ENCODE peak calls at places on chromosomes 13 and 19, in seven cellular contexts. G, A, Y, N, P, Z and S are unnamed samples.

GRCh38 chr19:12611361-12611699 is 610 bp downstream of the ZNF791 start:
- DNase-seq in N (peak), Y (peak), Z (peak), P (peak), G (peak), A (peak), S (peak)

GRCh38 chr19:14434543-14435319 is 1.6 kb downstream of the PKN1 start:
- DNase-seq in A (peak), N (peak), Y (peak), P (no peak), Z (peak), G (no peak), S (peak)

GRCh38 chr19:33376423-33376822 is 2.9 kb downstream of the CEBPG start:
- DNase-seq in P (no peak), N (peak), A (peak), G (peak), Y (peak), Z (peak), S (peak)

GRCh38 chr19:31140717-31141116 is 208.5 kb downstream of the TSHZ3 start:
- DNase-seq in A (no peak), P (no peak), Z (no peak), N (no peak), Y (no peak), G (no peak), S (peak)

GRCh38 chr19:38734426-38735256 is 9.6 kb downstream of the CAPN12 start:
- DNase-seq in P (no peak), A (peak), Z (no peak), Y (no peak), N (peak), G (no peak), S (peak)

GRCh38 chr19:45305421-45305820 is 17.3 kb downstream of the CKM start:
- DNase-seq in A (no peak), Y (no peak), Z (no peak), G (no peak), P (no peak), N (no peak), S (no peak)

GRCh38 chr13:30441304-30441703 is 19.0 kb downstream of the UBE2L5 start:
- DNase-seq in A (no peak), Y (no peak), P (no peak), G (no peak), Z (no peak), N (no peak), S (no peak)

GRCh38 chr13:113288880-113289279 is 8.2 kb upstream of the LAMP1 start:
- DNase-seq in P (no peak), A (no peak), N (no peak), Y (no peak), G (no peak), Z (peak), S (no peak)

GRCh38 chr19:18470153-18470552 is 32.2 kb upstream of the ISYNA1 start:
- DNase-seq in A (no peak), Y (no peak), Z (no peak), P (peak), N (peak), G (no peak), S (peak)

GRCh38 chr19:17049711-17050280 is 23.2 kb upstream of the CPAMD8 start:
- DNase-seq in Z (peak), P (no peak), G (no peak), A (no peak), N (no peak), Y (no peak), S (peak)

GRCh38 chr19:10228925-10229324 is 2.2 kb downstream of the S1PR2 start:
- DNase-seq in N (peak), G (no peak), Y (no peak), Z (peak), A (no peak), P (peak), S (peak)

GRCh38 chr13:99425485-99426341 is 75.6 kb upstream of the TM9SF2 start:
- DNase-seq in Y (no peak), G (no peak), Z (no peak), N (no peak), P (no peak), A (no peak), S (no peak)

GRCh38 chr13:106152047-106152446 is 383.4 kb downstream of the EFNB2 start:
- DNase-seq in N (no peak), A (no peak), Z (no peak), G (no peak), Y (no peak), P (no peak), S (peak)

GRCh38 chr19:45824531-45825262 is 9.6 kb upstream of the RSPH6A start:
- DNase-seq in P (no peak), A (no peak), Z (no peak), Y (no peak), G (no peak), N (no peak), S (no peak)

GRCh38 chr13:70960841-70961443 is 852.7 kb upstream of the KLHL1 start:
- DNase-seq in P (peak), N (peak), Z (no peak), A (no peak), G (no peak), Y (no peak), S (peak)

GRCh38 chr13:92317066-92317465 is 909.5 kb upstream of the GPC6 start:
- DNase-seq in Y (no peak), Z (no peak), A (no peak), G (no peak), P (no peak), N (no peak), S (peak)

GRCh38 chr19:5134683-5135082 is 165.8 kb downstream of the KDM4B start:
- DNase-seq in N (no peak), Z (no peak), Y (no peak), P (no peak), A (no peak), G (no peak), S (no peak)

GRCh38 chr19:15529774-15530372 is 21.5 kb downstream of the CYP4F22 start:
- DNase-seq in G (no peak), Y (no peak), P (no peak), N (no peak), Z (no peak), A (no peak), S (no peak)

GRCh38 chr19:15815306-15815705 is at the start of gene OR10H1:
- DNase-seq in P (no peak), G (no peak), N (no peak), A (no peak), Y (no peak), Z (peak), S (no peak)

GRCh38 chr19:12773571-12773970 is 1.8 kb downstream of the HOOK2 start:
- DNase-seq in G (no peak), N (no peak), A (no peak), P (no peak), Y (no peak), Z (peak), S (peak)

GRCh38 chr19:39382991-39383828 is 7.7 kb downstream of the PAF1 start:
- DNase-seq in A (no peak), N (no peak), G (no peak), Y (no peak), Z (no peak), P (no peak), S (no peak)

GRCh38 chr13:48873598-48873997 is 102.1 kb upstream of the FNDC3A start:
- DNase-seq in G (no peak), N (no peak), Y (no peak), A (no peak), Z (peak), P (no peak), S (peak)

GRCh38 chr19:9406798-9407352 is 28.5 kb downstream of the ZNF266 start:
- DNase-seq in Z (peak), N (no peak), A (peak), P (no peak), Y (peak), G (peak), S (no peak)

GRCh38 chr13:50319603-50320296 is 304.5 kb downstream of the KCNRG start:
- DNase-seq in A (no peak), P (no peak), G (no peak), Z (no peak), N (peak), Y (no peak), S (peak)

GRCh38 chr13:40974460-40975407 is 44.4 kb downstream of the ELF1 start:
- DNase-seq in Z (no peak), Y (no peak), G (no peak), A (no peak), N (peak), P (peak), S (peak)

GRCh38 chr13:35500071-35500595 is 23.6 kb upstream of the MAB21L1 start:
- DNase-seq in Z (no peak), G (no peak), Y (no peak), A (no peak), N (no peak), P (no peak), S (no peak)

GRCh38 chr19:861099-861755 is 1.8 kb downstream of the CFD start:
- DNase-seq in Z (no peak), N (no peak), Y (no peak), A (no peak), G (no peak), P (no peak), S (no peak)

GRCh38 chr19:863305-863620 is 3.8 kb downstream of the CFD start:
- DNase-seq in Y (no peak), P (no peak), A (no peak), N (no peak), Z (no peak), G (no peak), S (no peak)

GRCh38 chr19:860481-861098 is 1.1 kb downstream of the CFD start:
- DNase-seq in Y (no peak), G (peak), P (peak), Z (peak), A (peak), N (peak), S (peak)

GRCh38 chr19:862529-863304 is 3.3 kb downstream of the CFD start:
- DNase-seq in A (peak), Z (peak), G (peak), P (peak), Y (no peak), N (peak), S (peak)

GRCh38 chr19:861756-862528 is 2.5 kb downstream of the CFD start:
- DNase-seq in Y (no peak), P (no peak), N (peak), Z (peak), A (peak), G (no peak), S (peak)
- TF ChIP-seq CTCF in Y (peak), P (no peak), N (no peak), Z (peak), A (no peak), G (no peak), S (no peak)

GRCh38 chr13:62119739-62120700 is 704.4 kb upstream of the PCDH20 start:
- DNase-seq in G (no peak), N (peak), P (no peak), Z (peak), Y (no peak), A (no peak), S (peak)
- TF ChIP-seq CTCF in G (peak), N (peak), P (peak), Z (peak), Y (peak), A (peak), S (peak)

GRCh38 chr13:59997976-59998375 is 165.8 kb downstream of the DIAPH3 start:
- DNase-seq in P (no peak), Z (no peak), N (no peak), A (no peak), Y (no peak), G (no peak), S (no peak)

GRCh38 chr13:60000081-60000480 is 163.6 kb downstream of the DIAPH3 start:
- DNase-seq in N (no peak), P (no peak), Y (no peak), Z (no peak), G (no peak), A (no peak), S (no peak)

GRCh38 chr13:59996461-59996860 is 167.3 kb downstream of the DIAPH3 start:
- DNase-seq in G (no peak), N (peak), P (no peak), A (no peak), Y (no peak), Z (no peak), S (no peak)

GRCh38 chr13:60001892-60002291 is 161.8 kb downstream of the DIAPH3 start:
- DNase-seq in N (no peak), A (no peak), P (no peak), Y (no peak), Z (no peak), G (no peak), S (peak)

GRCh38 chr13:60000986-60001385 is 162.7 kb downstream of the DIAPH3 start:
- DNase-seq in A (no peak), Z (no peak), Y (no peak), N (no peak), G (no peak), P (no peak), S (no peak)
- TF ChIP-seq CTCF in A (no peak), Z (no peak), Y (no peak), N (no peak), G (no peak), P (no peak), S (no peak)

DNA sequence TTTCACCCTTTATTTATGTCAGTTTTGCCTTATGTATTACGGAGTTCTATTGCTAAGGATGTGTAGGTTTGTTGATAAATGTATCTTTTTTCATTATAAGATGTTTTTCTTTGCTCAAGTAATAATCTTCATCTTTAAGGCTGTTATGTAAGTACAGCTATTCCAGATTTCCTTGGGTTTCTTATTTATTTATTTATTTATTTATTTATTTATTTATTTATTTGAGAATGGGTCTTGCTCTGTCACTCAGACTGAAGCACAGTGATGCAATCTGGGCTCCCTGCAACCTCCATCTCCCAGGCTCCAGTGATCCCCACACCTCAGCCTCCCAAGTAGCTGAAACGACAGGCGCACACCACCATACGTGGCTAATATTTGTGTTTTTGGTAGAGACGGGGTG is 617.0 kb downstream of the SLITRK1 start:
- DNase-seq in P (no peak), N (no peak), Y (no peak), Z (no peak), A (no peak), G (no peak), S (no peak)
- TF ChIP-seq CTCF in P (no peak), N (no peak), Y (no peak), Z (no peak), A (no peak), G (no peak), S (no peak)

GRCh38 chr19:52464798-52465470 is 11.6 kb downstream of the ZNF578 start:
- DNase-seq in Z (no peak), G (no peak), P (peak), Y (no peak), A (no peak), N (peak), S (no peak)
- TF ChIP-seq CTCF in Z (no peak), G (no peak), P (peak), Y (no peak), A (no peak), N (peak), S (no peak)

DNA sequence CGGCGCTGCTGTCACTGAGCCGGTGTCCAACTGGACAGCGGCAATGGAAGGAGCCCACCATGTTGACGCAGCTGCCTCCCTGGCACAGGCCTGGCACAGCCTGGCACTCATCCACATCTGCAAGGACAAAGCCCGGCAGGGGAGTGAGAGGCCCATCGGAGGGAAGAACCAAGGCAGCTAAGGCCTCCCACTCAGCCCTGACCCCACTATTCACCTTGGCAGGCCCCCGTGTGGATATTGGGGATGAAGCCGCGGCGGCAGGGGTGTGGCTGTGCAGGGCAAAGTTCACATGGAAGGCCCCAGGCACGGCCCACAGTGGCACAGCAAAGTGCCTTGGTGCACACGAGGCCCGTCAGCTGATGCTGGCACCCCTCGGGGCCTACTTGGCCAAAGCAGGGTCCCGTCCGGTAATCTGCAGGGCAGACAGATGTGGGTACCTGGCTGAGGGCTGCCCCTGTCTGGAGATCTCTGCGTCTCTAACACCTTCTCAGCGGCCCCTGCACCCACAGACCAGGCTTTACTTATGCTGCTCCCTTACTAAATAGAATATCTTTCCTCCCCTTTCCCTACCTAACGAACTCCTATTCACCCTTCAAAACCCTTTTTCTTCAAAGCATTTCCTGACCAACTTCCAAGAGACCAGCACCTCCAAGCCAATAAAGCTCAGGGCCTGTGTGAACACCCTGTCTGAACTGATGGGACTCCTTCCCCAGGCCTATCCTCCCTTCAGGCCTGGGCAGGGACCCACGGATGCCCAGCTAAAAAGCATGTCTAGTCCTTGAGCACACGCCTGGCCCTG is 7.5 kb downstream of the FBN3 start:
- DNase-seq in N (no peak), Z (no peak), A (no peak), G (no peak), Y (no peak), P (no peak), S (no peak)
- TF ChIP-seq CTCF in N (no peak), Z (no peak), A (no peak), G (no peak), Y (no peak), P (no peak), S (no peak)

GRCh38 chr19:57566396-57567256 is 7.0 kb upstream of the ZNF550 start:
- DNase-seq in P (no peak), Z (no peak), G (no peak), Y (no peak), A (no peak), N (peak), S (peak)

GRCh38 chr19:57559404-57560025 is at the start of gene ZNF550:
- DNase-seq in A (peak), G (peak), Z (peak), P (peak), Y (peak), N (peak), S (peak)

GRCh38 chr19:57559008-57559403 is 657 bp downstream of the ZNF550 start:
- DNase-seq in A (peak), Z (peak), P (peak), N (peak), G (no peak), Y (no peak), S (peak)

GRCh38 chr19:57560049-57560491 is 407 bp upstream of the ZNF550 start:
- DNase-seq in A (peak), P (no peak), G (no peak), Z (peak), N (no peak), Y (peak), S (peak)

GRCh38 chr19:57563547-57563946 is 3.9 kb upstream of the ZNF550 start:
- DNase-seq in N (no peak), G (no peak), A (no peak), Y (no peak), P (no peak), Z (no peak), S (no peak)
- TF ChIP-seq CTCF in N (no peak), G (no peak), A (no peak), Y (no peak), P (no peak), Z (no peak), S (no peak)